ENCODE peak calls at places on chromosomes 13 and 19, in seven cellular contexts. One of them, this sample, is unnamed.

GRCh38 chr13:79810018-79810417 is 329.1 kb downstream of the NDFIP2 start:
- DNase-seq in K562: no peak
- DNase-seq in SK-N-SH: no peak
- DNase-seq in GM12878: no peak
- DNase-seq in HepG2: no peak
- DNase-seq in H1: no peak
- DNase-seq in HCT116: no peak
- DNase-seq in this sample: no peak

GRCh38 chr19:42198676-42199439 is 18.6 kb downstream of the DEDD2 start:
- DNase-seq in K562: no peak
- DNase-seq in SK-N-SH: no peak
- DNase-seq in GM12878: peak; percentile 53
- DNase-seq in HepG2: no peak
- DNase-seq in H1: no peak
- DNase-seq in HCT116: no peak
- DNase-seq in this sample: no peak

GRCh38 chr19:56167064-56167578 is 8.7 kb upstream of the GALP start:
- DNase-seq in K562: no peak
- DNase-seq in SK-N-SH: no peak
- DNase-seq in GM12878: no peak
- DNase-seq in HepG2: no peak
- DNase-seq in H1: no peak
- DNase-seq in HCT116: no peak
- DNase-seq in this sample: no peak

GRCh38 chr19:2774953-2775555 is 8.0 kb downstream of the SGTA start:
- DNase-seq in K562: no peak
- DNase-seq in SK-N-SH: no peak
- DNase-seq in GM12878: no peak
- DNase-seq in HepG2: no peak
- DNase-seq in H1: no peak
- DNase-seq in HCT116: no peak
- DNase-seq in this sample: no peak

GRCh38 chr19:50333737-50334617 is 4.8 kb upstream of the KCNC3 start:
- DNase-seq in K562: peak; percentile 99
- DNase-seq in SK-N-SH: peak; percentile 98
- DNase-seq in GM12878: no peak
- DNase-seq in HepG2: no peak
- DNase-seq in H1: peak; percentile 94
- DNase-seq in HCT116: no peak
- DNase-seq in this sample: no peak

GRCh38 chr13:29754486-29754806 is 96.0 kb downstream of the UBL3 start:
- DNase-seq in K562: no peak
- DNase-seq in SK-N-SH: no peak
- DNase-seq in GM12878: no peak
- DNase-seq in HepG2: peak; percentile 47
- DNase-seq in H1: peak; percentile 49
- DNase-seq in HCT116: peak; percentile 22
- DNase-seq in this sample: no peak

GRCh38 chr13:106797081-106797640 is 229.2 kb upstream of the ARGLU1 start:
- DNase-seq in K562: no peak
- DNase-seq in SK-N-SH: no peak
- DNase-seq in GM12878: no peak
- DNase-seq in HepG2: no peak
- DNase-seq in H1: no peak
- DNase-seq in HCT116: no peak
- DNase-seq in this sample: no peak

GRCh38 chr19:43818500-43818899 is 8.6 kb upstream of the ZNF283 start:
- DNase-seq in K562: no peak
- DNase-seq in SK-N-SH: no peak
- DNase-seq in GM12878: no peak
- DNase-seq in HepG2: no peak
- DNase-seq in H1: no peak
- DNase-seq in HCT116: no peak
- DNase-seq in this sample: no peak

GRCh38 chr19:28074773-28075172 is 1138.2 kb downstream of the UQCRFS1 start:
- DNase-seq in K562: no peak
- DNase-seq in SK-N-SH: no peak
- DNase-seq in GM12878: peak; percentile 75
- DNase-seq in HepG2: no peak
- DNase-seq in H1: no peak
- DNase-seq in HCT116: no peak
- DNase-seq in this sample: no peak

GRCh38 chr19:11018743-11019142 is 57.9 kb downstream of the SMARCA4 start:
- DNase-seq in K562: no peak
- DNase-seq in SK-N-SH: no peak
- DNase-seq in GM12878: no peak
- DNase-seq in HepG2: no peak
- DNase-seq in H1: no peak
- DNase-seq in HCT116: no peak
- DNase-seq in this sample: no peak

GRCh38 chr13:48808689-48809088 is 155.0 kb downstream of the CYSLTR2 start:
- DNase-seq in K562: peak; percentile 5
- DNase-seq in SK-N-SH: no peak
- DNase-seq in GM12878: no peak
- DNase-seq in HepG2: peak; percentile 35
- DNase-seq in H1: no peak
- DNase-seq in HCT116: no peak
- DNase-seq in this sample: no peak

GRCh38 chr13:23268441-23268840 is 87.7 kb downstream of the SGCG start:
- DNase-seq in K562: no peak
- DNase-seq in SK-N-SH: no peak
- DNase-seq in GM12878: peak; percentile 47
- DNase-seq in HepG2: no peak
- DNase-seq in H1: no peak
- DNase-seq in HCT116: no peak
- DNase-seq in this sample: no peak

GRCh38 chr13:52749446-52749845 is 9.8 kb upstream of the CNMD start:
- DNase-seq in K562: no peak
- DNase-seq in SK-N-SH: peak; percentile 74
- DNase-seq in GM12878: no peak
- DNase-seq in HepG2: no peak
- DNase-seq in H1: no peak
- DNase-seq in HCT116: no peak
- DNase-seq in this sample: no peak

GRCh38 chr19:46408611-46409039 is 4.7 kb downstream of the CCDC8 start:
- DNase-seq in K562: no peak
- DNase-seq in SK-N-SH: no peak
- DNase-seq in GM12878: no peak
- DNase-seq in HepG2: peak; percentile 25
- DNase-seq in H1: no peak
- DNase-seq in HCT116: no peak
- DNase-seq in this sample: no peak

GRCh38 chr13:112066624-112067004 is 335 bp upstream of the SOX1 start:
- DNase-seq in K562: no peak
- DNase-seq in SK-N-SH: peak; percentile 49
- DNase-seq in GM12878: no peak
- DNase-seq in HepG2: no peak
- DNase-seq in H1: peak; percentile 82
- DNase-seq in HCT116: no peak
- DNase-seq in this sample: no peak

GRCh38 chr19:40465025-40465780 is at the start of gene BLVRB:
- DNase-seq in K562: no peak
- DNase-seq in SK-N-SH: no peak
- DNase-seq in GM12878: no peak
- DNase-seq in HepG2: peak; percentile 52
- DNase-seq in H1: no peak
- DNase-seq in HCT116: no peak
- DNase-seq in this sample: no peak

DNA sequence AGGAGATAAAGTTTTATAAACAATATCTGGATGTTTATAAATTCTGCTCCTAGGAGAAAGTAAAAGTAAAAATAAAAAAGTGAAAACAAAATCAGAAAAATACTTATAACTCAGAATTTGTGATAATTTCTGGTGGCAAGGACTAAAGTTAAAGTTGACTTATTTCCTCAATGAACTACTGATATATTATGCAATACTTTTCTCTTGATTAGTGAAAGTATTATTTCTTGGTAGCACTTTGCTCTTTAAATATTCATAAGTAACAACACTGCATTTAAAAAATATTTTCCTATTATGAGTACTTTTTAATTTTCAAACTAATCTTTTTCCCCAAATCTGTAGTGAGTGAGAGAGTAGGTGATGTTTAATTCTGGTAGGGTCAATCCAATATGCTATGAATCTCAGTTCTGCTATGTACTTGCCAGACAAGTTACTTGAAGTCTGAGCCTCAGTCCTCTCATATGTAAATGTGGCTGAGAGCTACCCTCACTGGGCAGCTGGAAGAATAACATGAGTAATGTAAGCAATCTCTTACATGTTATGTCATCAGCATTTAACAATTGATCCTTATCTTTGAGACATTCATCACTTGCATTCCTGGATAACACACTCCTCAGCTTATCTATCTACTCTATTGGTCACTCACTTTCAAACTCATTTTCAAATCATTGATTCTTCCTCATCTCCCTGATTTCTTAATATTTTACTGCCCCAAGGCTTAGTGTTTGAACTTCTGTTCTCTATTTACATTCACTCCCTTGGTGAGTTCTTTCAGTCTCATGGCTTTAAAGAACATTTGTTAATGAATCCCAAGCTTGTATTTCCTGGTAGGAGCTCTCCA is 239.0 kb downstream of the RGCC start:
- DNase-seq in K562: no peak
- DNase-seq in SK-N-SH: no peak
- DNase-seq in GM12878: no peak
- DNase-seq in HepG2: peak; percentile 2
- DNase-seq in H1: no peak
- DNase-seq in HCT116: peak; percentile 61
- DNase-seq in this sample: peak; percentile 54
- TF ChIP-seq SIN3A in K562: no peak
- TF ChIP-seq SIN3A in SK-N-SH: no peak
- TF ChIP-seq SIN3A in GM12878: no peak
- TF ChIP-seq SIN3A in HepG2: no peak
- TF ChIP-seq SIN3A in H1: no peak
- TF ChIP-seq SIN3A in HCT116: peak; percentile 34
- TF ChIP-seq SIN3A in this sample: no peak

GRCh38 chr19:38303517-38304351 is at the start of gene C19orf33:
- DNase-seq in K562: peak; percentile 36
- DNase-seq in SK-N-SH: no peak
- DNase-seq in GM12878: no peak
- DNase-seq in HepG2: no peak
- DNase-seq in H1: peak; percentile 69
- DNase-seq in HCT116: peak; percentile 84
- DNase-seq in this sample: peak; percentile 86
- H3K4me3 ChIP-seq in K562: no peak within 1 kb of the TSS
- H3K4me3 ChIP-seq in SK-N-SH: no peak within 1 kb of the TSS
- H3K4me3 ChIP-seq in GM12878: no peak within 1 kb of the TSS
- H3K4me3 ChIP-seq in HepG2: peak within 1 kb of the TSS; percentile 17
- H3K4me3 ChIP-seq in H1: peak within 1 kb of the TSS; percentile 59
- H3K4me3 ChIP-seq in HCT116: peak within 1 kb of the TSS; percentile 98
- H3K4me3 ChIP-seq in this sample: peak within 1 kb of the TSS; percentile 71

GRCh38 chr19:54439174-54439851 is 9.7 kb upstream of the LENG8 start:
- DNase-seq in K562: no peak
- DNase-seq in SK-N-SH: peak; percentile 63
- DNase-seq in GM12878: no peak
- DNase-seq in HepG2: peak; percentile 56
- DNase-seq in H1: peak; percentile 78
- DNase-seq in HCT116: no peak
- DNase-seq in this sample: no peak
- TF ChIP-seq SIN3A in K562: no peak
- TF ChIP-seq SIN3A in SK-N-SH: no peak
- TF ChIP-seq SIN3A in GM12878: no peak
- TF ChIP-seq SIN3A in HepG2: no peak
- TF ChIP-seq SIN3A in H1: no peak
- TF ChIP-seq SIN3A in HCT116: no peak
- TF ChIP-seq SIN3A in this sample: no peak

DNA sequence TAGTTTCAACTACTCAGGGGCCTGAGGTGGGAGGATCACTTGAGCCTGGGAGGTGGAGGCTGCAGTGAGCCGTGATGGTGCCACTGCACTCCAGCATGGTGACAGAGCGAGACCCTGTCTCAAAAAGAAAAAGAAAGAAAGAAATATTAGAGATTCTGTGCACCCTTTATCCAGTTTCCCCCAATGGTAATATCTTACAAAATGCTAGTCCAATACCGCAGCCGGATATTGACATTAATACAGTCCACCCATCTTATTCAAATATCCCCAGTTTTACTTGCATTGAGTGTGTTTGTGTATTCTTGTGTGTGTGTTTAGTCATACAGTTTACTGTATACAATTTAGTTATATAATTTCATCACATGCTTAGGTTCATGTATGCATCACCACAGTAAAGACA is 8.6 kb upstream of the IFNL4 start:
- DNase-seq in K562: no peak
- DNase-seq in SK-N-SH: no peak
- DNase-seq in GM12878: no peak
- DNase-seq in HepG2: no peak
- DNase-seq in H1: no peak
- DNase-seq in HCT116: no peak
- DNase-seq in this sample: no peak
- H3K4me3 ChIP-seq in K562: no peak overlapping the region
- H3K4me3 ChIP-seq in SK-N-SH: no peak overlapping the region
- H3K4me3 ChIP-seq in GM12878: no peak overlapping the region
- H3K4me3 ChIP-seq in HepG2: no peak overlapping the region
- H3K4me3 ChIP-seq in H1: no peak overlapping the region
- H3K4me3 ChIP-seq in HCT116: no peak overlapping the region
- H3K4me3 ChIP-seq in this sample: no peak overlapping the region